ENCODE peak calls at places on chromosomes 7 and 10, in six cellular contexts. P is A549, D is lower leg skin, Y is tibial artery, S is HCT116, E is stomach. A is an unnamed sample.

GRCh38 chr10:759898-760477 is 70.5 kb upstream of the DIP2C start:
- DNase-seq in D (no peak), S (no peak), E (no peak), P (no peak), Y (no peak), A (no peak)

GRCh38 chr10:86139066-86139657 is 227.4 kb downstream of the GRID1 start:
- DNase-seq in P (peak; percentile 17), E (no peak), Y (no peak), D (no peak), S (peak; percentile 23), A (no peak)

GRCh38 chr7:7911756-7912155 is 56.8 kb upstream of the GLCCI1 start:
- DNase-seq in Y (no peak), P (no peak), D (no peak), E (no peak), S (no peak), A (no peak)

GRCh38 chr7:51428226-51428887 is 111.7 kb upstream of the COBL start:
- DNase-seq in S (peak; percentile 19), Y (no peak), D (no peak), E (no peak), P (no peak), A (no peak)

GRCh38 chr10:112634096-112634830 is 187.2 kb downstream of the VTI1A start:
- DNase-seq in S (no peak), E (no peak), P (no peak), Y (no peak), D (no peak), A (no peak)

GRCh38 chr10:75875740-75876139 is 444.3 kb downstream of the LRMDA start:
- DNase-seq in E (no peak), S (no peak), Y (no peak), P (no peak), D (no peak), A (no peak)

GRCh38 chr7:115235075-115235474 is 313.2 kb downstream of the MDFIC start:
- DNase-seq in E (no peak), Y (no peak), D (no peak), S (no peak), P (no peak), A (no peak)

GRCh38 chr10:102020938-102021337 is 35.0 kb downstream of the ARMH3 start:
- DNase-seq in Y (no peak), S (no peak), D (no peak), E (no peak), P (no peak), A (no peak)

GRCh38 chr10:101297901-101298451 is 56.0 kb upstream of the BTRC start:
- DNase-seq in E (peak; percentile 72), Y (no peak), D (peak; percentile 35), S (peak; percentile 64), P (peak; percentile 82), A (peak; percentile 71)

GRCh38 chr7:102917436-102918353 is 4.9 kb downstream of the LRRC17 start:
- DNase-seq in Y (no peak), D (no peak), E (no peak), S (peak; percentile 16), P (no peak), A (no peak)
- TF ChIP-seq CTCF in Y (no peak), D (no peak), E (no peak), S (no peak), P (no peak), A (no peak)

DNA sequence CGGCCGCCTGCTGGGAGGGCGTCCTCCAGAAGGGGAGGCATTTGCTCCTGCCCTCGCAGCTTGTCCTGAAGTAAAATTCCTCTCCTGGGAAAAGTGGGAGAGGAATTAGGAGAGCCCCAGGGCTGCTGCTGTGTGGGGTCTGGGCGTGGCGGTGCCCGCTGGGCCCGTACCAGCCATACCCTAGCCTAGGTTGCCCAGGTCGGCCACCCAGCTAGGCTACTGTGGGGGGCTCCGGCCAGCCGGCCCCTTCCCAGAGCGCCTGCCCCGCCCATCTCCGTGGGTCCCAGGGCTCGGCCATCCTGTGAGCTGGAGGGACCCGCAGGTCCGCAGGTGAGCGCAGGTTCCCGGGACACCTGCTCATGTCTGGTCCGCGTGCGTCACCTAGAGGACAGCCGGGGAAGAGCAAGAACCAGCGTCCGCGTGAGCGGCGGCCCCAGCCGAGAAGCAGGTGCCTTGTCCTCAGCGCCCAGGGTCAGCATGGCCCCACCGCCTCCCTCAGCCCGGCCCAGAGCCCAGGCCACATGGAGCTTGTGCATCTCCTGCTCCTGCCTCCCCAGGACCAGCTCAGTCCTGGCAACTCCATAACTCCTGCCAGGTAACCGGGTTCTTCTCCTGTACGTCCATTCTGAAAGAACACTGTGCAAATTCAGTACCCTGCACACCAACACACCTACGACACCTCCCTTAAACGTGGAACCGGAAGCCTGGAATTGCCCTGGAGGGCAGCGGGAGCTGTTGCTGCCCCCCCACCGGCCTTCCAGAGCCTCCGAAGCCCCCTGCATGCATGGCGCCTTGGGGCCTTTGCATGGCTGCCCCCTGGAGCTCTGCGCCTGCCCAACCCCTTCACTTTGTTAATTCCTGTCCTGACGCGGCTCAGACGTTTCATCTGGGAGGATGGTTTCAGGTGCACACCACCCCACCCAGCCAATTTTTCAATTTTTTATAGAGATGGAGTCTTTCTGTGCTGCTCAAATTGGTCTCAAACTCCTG is 22.8 kb upstream of the FOXL3 start:
- DNase-seq in D (no peak), E (peak; percentile 89), P (no peak), Y (no peak), S (no peak), A (peak; percentile 86)
- TF ChIP-seq CTCF in D (no peak), E (no peak), P (no peak), Y (peak; percentile 44), S (no peak), A (peak; percentile 18)

DNA sequence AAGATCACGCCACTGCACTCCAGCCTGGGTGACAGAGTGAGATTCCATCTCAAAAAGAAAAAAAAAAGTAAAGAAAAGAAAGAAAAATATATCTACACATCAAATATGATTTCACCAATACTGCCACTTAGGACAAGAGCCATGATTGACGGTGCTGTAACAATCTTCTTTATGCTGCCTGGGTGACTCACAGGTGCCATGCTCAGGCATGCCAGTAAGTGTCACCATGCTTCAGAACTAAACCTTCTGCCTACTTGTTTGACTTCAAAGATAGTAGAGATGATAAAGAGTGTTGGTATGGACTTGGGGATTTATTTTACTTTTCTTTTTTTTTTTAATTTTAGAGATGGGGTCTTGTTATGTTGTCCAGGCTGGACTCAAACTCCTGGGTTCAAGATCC is 33.6 kb upstream of the DNMBP start:
- DNase-seq in D (peak; percentile 42), E (peak; percentile 31), S (peak; percentile 66), P (no peak), Y (no peak), A (no peak)
- TF ChIP-seq CTCF in D (no peak), E (no peak), S (no peak), P (no peak), Y (no peak), A (no peak)

GRCh38 chr7:106537119-106537518 is 123.8 kb downstream of the CCDC71L start:
- DNase-seq in D (no peak), Y (no peak), P (no peak), E (no peak), S (no peak), A (no peak)
- TF ChIP-seq CTCF in D (no peak), Y (no peak), P (no peak), E (no peak), S (no peak), A (no peak)

GRCh38 chr7:231030-231857 is 38.9 kb downstream of the FAM20C start:
- DNase-seq in D (no peak), S (no peak), E (no peak), P (no peak), Y (no peak), A (peak; percentile 74)
- TF ChIP-seq CTCF in D (no peak), S (peak; percentile 16), E (no peak), P (no peak), Y (no peak), A (no peak)

A was measured in pancreas.